ENCODE peak calls at places on chromosomes 16 and 17, in four cellular contexts. P is HT-29, M is activated T-cell treated with anti-CD3 and anti-CD28 coated beads for 48 hours, X is NCI-H69. V is an unnamed sample.

GRCh38 chr17:49715717-49716279 is 8.0 kb upstream of the SLC35B1 start:
- DNase-seq in M (no peak), P (no peak), X (no peak), V (no peak)

GRCh38 chr16:50557046-50557445 is 8.8 kb downstream of the NKD1 start:
- DNase-seq in P (no peak), M (no peak), X (no peak), V (no peak)

GRCh38 chr16:30063893-30064745 is 1.4 kb upstream of the ALDOA start:
- DNase-seq in P (peak), X (peak), M (peak), V (no peak)

GRCh38 chr17:1755993-1756306 is 5.9 kb upstream of the SERPINF1 start:
- DNase-seq in P (no peak), M (no peak), X (no peak), V (no peak)

GRCh38 chr17:31404028-31404949 is 12.8 kb downstream of the RAB11FIP4 start:
- DNase-seq in M (no peak), P (no peak), X (no peak), V (no peak)

GRCh38 chr16:11232852-11233726 is 22.9 kb downstream of the SOCS1 start:
- DNase-seq in M (peak), P (no peak), X (no peak), V (no peak)

GRCh38 chr16:68356249-68356918 is 45.6 kb downstream of the PRMT7 start:
- DNase-seq in P (no peak), M (peak), X (no peak), V (no peak)

GRCh38 chr17:81427446-81428120 is 32.3 kb downstream of the BAHCC1 start:
- DNase-seq in M (no peak), P (peak), X (peak), V (no peak)

GRCh38 chr16:30472328-30472942 is at the start of gene ITGAL:
- DNase-seq in X (no peak), P (no peak), M (peak), V (no peak)

GRCh38 chr16:56198755-56199114 is 7.4 kb downstream of the GNAO1 start:
- DNase-seq in X (no peak), P (no peak), M (no peak), V (no peak)

GRCh38 chr17:57370051-57370581 is 113.8 kb downstream of the MSI2 start:
- DNase-seq in M (no peak), P (peak), X (peak), V (peak)

GRCh38 chr17:39393732-39394131 is 7.7 kb downstream of the FBXL20 start:
- DNase-seq in X (no peak), M (no peak), P (peak), V (no peak)

GRCh38 chr17:78826836-78827509 is 13.6 kb downstream of the USP36 start:
- DNase-seq in M (no peak), P (no peak), X (no peak), V (no peak)

GRCh38 chr17:74731347-74731605 is 5.8 kb upstream of the RAB37 start:
- DNase-seq in P (no peak), X (no peak), M (no peak), V (no peak)

GRCh38 chr17:8744086-8744781 is 402 bp downstream of the CCDC42 start:
- DNase-seq in M (no peak), X (no peak), P (no peak), V (no peak)

GRCh38 chr16:69077251-69077650 is 28.2 kb upstream of the HAS3 start:
- DNase-seq in P (no peak), M (no peak), X (no peak), V (no peak)

V was measured in AG09309.